ENCODE peak calls at places on chromosomes 3 and 15, in six cellular contexts. C is NCI-H1092 treated with DMSO at 0.1 percent for 48 hours; W is HTR-8/SVneo; Y is 8988T; K is activated T-helper 2 cell treated with anti-CD3 and anti-CD28 coated beads, Interferon-gamma antibody, Interleukin-2, Interleukin-4, amounts not matched to agents 10 μg/mL and 5 μg/mL and 100 μg/mL, durations not matched to agents 14 hours and 24 hours and 36 hours; M is A172. G is an unnamed sample.

GRCh38 chr3:182644800-182645433 is 148.4 kb upstream of the ATP11B start:
- DNase-seq in C (no peak), W (no peak), Y (no peak), K (no peak), M (no peak), G (no peak)

GRCh38 chr3:182795383-182795782 is 2.1 kb downstream of the ATP11B start:
- DNase-seq in C (no peak), W (peak; percentile 27), Y (no peak), K (peak; percentile 32), M (peak; percentile 65), G (no peak)

GRCh38 chr15:60798821-60799220 is 319.9 kb upstream of the ICE2 start:
- DNase-seq in C (no peak), W (no peak), Y (no peak), K (no peak), M (no peak), G (no peak)

GRCh38 chr3:197031315-197032285 is 2.0 kb upstream of the MELTF start:
- DNase-seq in C (no peak), W (peak; percentile 95), Y (peak; percentile 90), K (no peak), M (peak; percentile 100), G (no peak)

GRCh38 chr3:45881031-45882022 is 5.0 kb upstream of the CCR9 start:
- DNase-seq in C (no peak), W (no peak), Y (no peak), K (no peak), M (peak; percentile 71), G (no peak)

GRCh38 chr3:33658971-33659848 is 58.8 kb downstream of the CLASP2 start:
- DNase-seq in C (peak; percentile 85), W (peak; percentile 60), Y (no peak), K (no peak), M (peak; percentile 50), G (peak; percentile 81)

GRCh38 chr3:187777331-187778046 is 32.2 kb upstream of the BCL6 start:
- DNase-seq in C (no peak), W (no peak), Y (no peak), K (peak; percentile 45), M (peak; percentile 50), G (no peak)

GRCh38 chr15:31016446-31016915 is 25.1 kb upstream of the MTMR10 start:
- DNase-seq in C (no peak), W (peak; percentile 17), Y (no peak), K (no peak), M (peak; percentile 46), G (peak; percentile 7)

GRCh38 chr3:72248389-72248761 is 463.4 kb upstream of the PROK2 start:
- DNase-seq in C (no peak), W (no peak), Y (no peak), K (no peak), M (no peak), G (no peak)

GRCh38 chr3:184532940-184533732 is 28.4 kb upstream of the EPHB3 start:
- DNase-seq in C (no peak), W (no peak), Y (no peak), K (peak; percentile 3), M (no peak), G (no peak)

GRCh38 chr15:81281925-81282895 is 41.7 kb downstream of the STARD5 start:
- DNase-seq in C (no peak), W (no peak), Y (no peak), K (no peak), M (no peak), G (no peak)

GRCh38 chr3:31440878-31441277 is 91.8 kb upstream of the STT3B start:
- DNase-seq in C (no peak), W (no peak), Y (no peak), K (no peak), M (no peak), G (no peak)

GRCh38 chr3:294096-294495 is 97.5 kb downstream of the CHL1 start:
- DNase-seq in C (no peak), W (no peak), Y (no peak), K (no peak), M (no peak), G (no peak)

GRCh38 chr15:84983711-84984110 is 2.1 kb downstream of the PDE8A start:
- DNase-seq in C (no peak), W (no peak), Y (no peak), K (no peak), M (no peak), G (no peak)

GRCh38 chr3:52093751-52094525 is 37.6 kb upstream of the DUSP7 start:
- DNase-seq in C (no peak), W (peak; percentile 73), Y (no peak), K (no peak), M (peak; percentile 89), G (no peak)

GRCh38 chr3:31740397-31740796 is 207.7 kb downstream of the STT3B start:
- DNase-seq in C (no peak), W (no peak), Y (no peak), K (no peak), M (no peak), G (no peak)

GRCh38 chr3:71064288-71064975 is 519.1 kb downstream of the FOXP1 start:
- DNase-seq in C (peak; percentile 40), W (no peak), Y (peak; percentile 53), K (peak; percentile 68), M (no peak), G (no peak)

GRCh38 chr15:98063311-98063710 is 102.8 kb downstream of the ARRDC4 start:
- DNase-seq in C (no peak), W (no peak), Y (no peak), K (no peak), M (no peak), G (no peak)

GRCh38 chr3:32816439-32817194 is 1.2 kb upstream of the TRIM71 start:
- DNase-seq in C (peak; percentile 41), W (no peak), Y (peak; percentile 70), K (peak; percentile 18), M (no peak), G (no peak)

GRCh38 chr3:136311256-136311655 is 61.1 kb downstream of the PCCB start:
- DNase-seq in C (no peak), W (no peak), Y (no peak), K (no peak), M (no peak), G (no peak)

GRCh38 chr3:159252772-159253384 is 451.0 kb downstream of the MFSD1 start:
- DNase-seq in C (no peak), W (peak; percentile 17), Y (no peak), K (no peak), M (peak; percentile 74), G (peak; percentile 67)

GRCh38 chr15:96416218-96416933 is 85.9 kb downstream of the NR2F2 start:
- DNase-seq in C (no peak), W (no peak), Y (no peak), K (no peak), M (no peak), G (no peak)

GRCh38 chr3:152121292-152121654 is 147.5 kb upstream of the MBNL1 start:
- DNase-seq in C (no peak), W (peak; percentile 42), Y (no peak), K (no peak), M (peak; percentile 90), G (no peak)

GRCh38 chr3:175941352-175941751 is 1082.2 kb downstream of the NAALADL2 start:
- DNase-seq in C (no peak), W (no peak), Y (no peak), K (no peak), M (peak; percentile 31), G (no peak)

GRCh38 chr3:27638604-27639003 is 83.5 kb downstream of the EOMES start:
- DNase-seq in C (no peak), W (no peak), Y (no peak), K (no peak), M (no peak), G (no peak)